ENCODE peak calls at places on chromosome 20, in nine cellular contexts. W is foreskin keratinocyte, R is left ventricle myocardium inferior, K is tibial nerve, U is A549, X is nephron progenitor cell, S is AG10803, A is colonic mucosa, E is heart left ventricle. T is an unnamed sample.

GRCh38 chr20:60345106-60345505 is 386.9 kb downstream of the CDH26 start:
- DNase-seq in U (no peak), A (no peak), W (no peak), X (no peak), S (no peak), E (no peak), R (no peak), K (no peak), T (no peak)

GRCh38 chr20:17995967-17996819 is 27.4 kb downstream of the MGME1 start:
- DNase-seq in X (no peak), E (peak; percentile 38), S (peak; percentile 72), A (peak; percentile 60), U (peak; percentile 66), W (no peak), K (no peak), R (no peak), T (peak; percentile 60)

GRCh38 chr20:44022464-44022863 is 107.8 kb downstream of the TOX2 start:
- DNase-seq in E (no peak), W (no peak), K (no peak), X (no peak), U (no peak), A (no peak), S (no peak), R (no peak), T (no peak)

GRCh38 chr20:9286501-9286900 is 217.6 kb downstream of the PLCB4 start:
- DNase-seq in A (no peak), E (no peak), U (no peak), K (no peak), R (no peak), X (no peak), S (no peak), W (no peak), T (peak; percentile 25)

GRCh38 chr20:34143951-34144350 is 31.9 kb upstream of the EIF2S2 start:
- DNase-seq in A (no peak), R (no peak), W (no peak), E (no peak), K (no peak), X (no peak), S (peak; percentile 4), U (no peak), T (peak; percentile 16)

GRCh38 chr20:24672886-24673677 is 203.7 kb downstream of the SYNDIG1 start:
- DNase-seq in W (peak; percentile 54), S (peak; percentile 97), K (no peak), A (no peak), U (peak; percentile 38), E (no peak), R (no peak), X (no peak), T (peak; percentile 97)

GRCh38 chr20:14860410-14860814 is 523.0 kb upstream of the FLRT3 start:
- DNase-seq in W (no peak), E (no peak), A (no peak), R (no peak), S (no peak), X (peak; percentile 33), U (peak; percentile 28), K (no peak), T (no peak)

GRCh38 chr20:327041-327945 is 1.9 kb downstream of the SOX12 start:
- DNase-seq in U (peak; percentile 89), S (peak; percentile 88), A (peak; percentile 79), X (peak; percentile 92), E (peak; percentile 87), W (peak; percentile 66), R (peak; percentile 83), K (peak; percentile 73), T (peak; percentile 79)

GRCh38 chr20:21432911-21433310 is 35.6 kb upstream of the NKX2-4 start:
- DNase-seq in S (no peak), X (no peak), U (no peak), A (no peak), K (no peak), W (no peak), E (no peak), R (no peak), T (no peak)

GRCh38 chr20:36497856-36498255 is 43.5 kb upstream of the MYL9 start:
- DNase-seq in W (no peak), S (no peak), R (peak; percentile 36), E (peak; percentile 44), K (no peak), U (no peak), X (no peak), A (no peak), T (no peak)

GRCh38 chr20:19735446-19735845 is 22.6 kb upstream of the RIN2 start:
- DNase-seq in A (peak; percentile 82), W (peak; percentile 84), U (peak; percentile 95), E (peak; percentile 71), X (no peak), R (peak; percentile 66), K (peak; percentile 56), S (peak; percentile 88), T (peak; percentile 73)

GRCh38 chr20:4069741-4070140 is 54.4 kb upstream of the RNF24 start:
- DNase-seq in X (no peak), W (no peak), S (peak; percentile 37), A (no peak), U (no peak), K (no peak), R (no peak), E (no peak), T (peak; percentile 58)

GRCh38 chr20:29497261-29497671 is 1760.2 kb upstream of the DEFB115 start:
- DNase-seq in R (no peak), E (peak; percentile 40), S (peak; percentile 0), U (no peak), W (no peak), A (peak; percentile 40), K (no peak), X (no peak), T (no peak)

GRCh38 chr20:9287062-9287461 is 218.2 kb downstream of the PLCB4 start:
- DNase-seq in K (no peak), U (no peak), X (no peak), E (no peak), W (no peak), S (no peak), R (no peak), A (no peak), T (no peak)

GRCh38 chr20:62064788-62065668 is 653 bp downstream of the TAF4 start:
- DNase-seq in X (peak; percentile 61), W (no peak), K (no peak), A (no peak), E (no peak), R (no peak), U (no peak), S (no peak), T (no peak)

GRCh38 chr20:7124120-7124519 is 356.6 kb downstream of the BMP2 start:
- DNase-seq in U (no peak), A (no peak), X (no peak), K (no peak), W (no peak), R (no peak), S (no peak), E (no peak), T (no peak)

GRCh38 chr20:39880890-39881289 is 808.1 kb downstream of the MAFB start:
- DNase-seq in S (peak; percentile 41), W (peak; percentile 27), X (no peak), K (no peak), E (no peak), R (no peak), U (peak; percentile 1), A (no peak), T (peak; percentile 38)
- TF ChIP-seq CTCF in S (peak; percentile 16), W (peak; percentile 64), X (no peak), K (no peak), E (no peak), R (no peak), U (no peak), A (no peak), T (peak; percentile 47)

DNA sequence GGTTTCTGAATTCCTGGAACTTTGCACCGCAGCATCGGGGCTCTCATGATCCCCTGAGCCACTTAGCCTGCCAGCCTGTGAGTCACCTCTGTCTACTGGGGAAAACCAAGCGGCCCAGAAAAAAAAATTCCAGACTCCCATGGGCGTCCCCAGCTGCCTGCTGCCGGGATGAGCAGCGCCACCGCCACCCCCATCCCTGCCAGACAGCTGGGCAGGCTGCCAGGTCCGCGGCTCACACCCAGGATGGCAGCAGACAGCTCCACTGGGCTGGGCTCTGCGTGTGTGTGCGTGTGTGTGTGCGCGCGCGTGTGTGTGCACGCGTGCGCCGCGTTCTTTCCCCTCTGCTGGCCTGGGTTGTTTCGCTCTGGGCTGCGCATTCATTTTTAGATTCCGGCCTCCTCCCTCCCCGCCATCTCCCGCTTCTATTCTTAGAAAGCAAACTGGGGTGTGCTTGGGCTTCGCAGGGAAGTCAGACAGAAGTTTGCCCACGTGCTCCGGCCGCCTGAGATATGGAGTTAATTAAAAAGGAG is 38.9 kb upstream of the PMEPA1 start:
- DNase-seq in U (peak; percentile 96), S (peak; percentile 79), A (peak; percentile 81), R (peak; percentile 84), W (peak; percentile 82), E (peak; percentile 86), K (peak; percentile 65), X (no peak), T (peak; percentile 72)
- TF ChIP-seq CTCF in U (peak; percentile 7), S (no peak), A (no peak), R (no peak), W (peak; percentile 32), E (no peak), K (no peak), X (no peak), T (peak; percentile 21)

DNA sequence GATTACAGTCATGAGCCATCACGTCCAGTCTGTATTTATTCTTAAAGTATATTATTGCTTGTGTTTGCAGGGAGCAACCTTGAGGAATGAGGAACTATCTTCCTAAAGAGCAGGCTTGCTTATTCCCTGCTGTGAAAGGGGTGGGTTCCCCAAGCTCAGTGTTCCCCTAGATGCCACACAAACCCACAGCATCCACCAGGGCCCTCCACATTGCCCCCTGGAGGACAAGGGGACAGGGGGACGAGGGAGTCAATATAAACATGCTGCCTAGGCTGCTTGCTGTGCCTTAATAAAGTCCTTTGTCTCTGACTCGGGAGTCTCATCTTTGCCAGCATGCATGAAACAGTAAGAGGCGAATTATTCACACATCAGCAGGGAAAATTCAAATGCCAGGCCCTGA is 8.0 kb upstream of the IDH3B start:
- DNase-seq in E (no peak), U (no peak), A (no peak), X (no peak), S (no peak), R (no peak), K (no peak), W (no peak), T (no peak)
- TF ChIP-seq CTCF in E (no peak), U (peak; percentile 16), A (no peak), X (no peak), S (no peak), R (no peak), K (no peak), W (peak; percentile 30), T (peak; percentile 52)

GRCh38 chr20:50569864-50570836 is 60.0 kb downstream of the PTPN1 start:
- DNase-seq in R (no peak), K (no peak), W (no peak), S (no peak), E (no peak), U (no peak), X (no peak), A (no peak), T (no peak)
- TF ChIP-seq CTCF in R (peak; percentile 37), K (no peak), W (peak; percentile 55), S (peak; percentile 47), E (no peak), U (peak; percentile 29), X (no peak), A (no peak), T (peak; percentile 52)

DNA sequence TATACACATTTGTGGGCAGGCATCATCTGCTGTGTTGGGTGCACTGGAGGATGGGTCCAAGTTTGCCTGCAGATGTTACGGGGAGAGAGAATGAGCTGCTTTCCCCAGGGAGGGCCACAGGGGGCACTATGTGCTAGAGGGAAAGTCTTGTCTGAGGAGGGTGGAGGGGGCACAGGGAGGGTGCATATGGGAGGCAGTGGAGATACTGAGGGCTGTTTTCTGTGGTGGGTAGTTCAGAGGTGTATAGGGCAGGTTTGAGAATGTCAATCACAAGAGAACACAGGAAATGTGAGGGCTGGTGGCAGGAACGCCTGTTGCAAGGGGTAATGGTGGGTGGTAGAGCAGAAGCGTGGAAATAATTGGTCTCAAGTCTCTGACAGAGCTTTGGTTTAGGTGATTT is 7.7 kb upstream of the PTPRA start:
- DNase-seq in E (no peak), A (no peak), R (no peak), X (no peak), K (no peak), W (no peak), S (no peak), U (no peak), T (no peak)
- TF ChIP-seq CTCF in E (no peak), A (no peak), R (no peak), X (no peak), K (no peak), W (peak; percentile 18), S (no peak), U (no peak), T (no peak)